ENCODE peak calls at places on chromosomes 4 and X, in seven cellular contexts. A, E, K, D, B, L and N are unnamed samples.

GRCh38 chrX:109199726-109200125 is 282.2 kb downstream of the GUCY2F start:
- DNase-seq in A (no peak), E (no peak), K (no peak), D (peak; percentile 36), B (no peak), L (peak; percentile 47), N (peak; percentile 17)

GRCh38 chr4:121168865-121169281 is 4.8 kb upstream of the TNIP3 start:
- DNase-seq in A (no peak), E (no peak), K (no peak), D (no peak), B (no peak), L (no peak), N (no peak)

GRCh38 chr4:98516441-98517323 is 141.7 kb downstream of the TSPAN5 start:
- DNase-seq in A (no peak), E (no peak), K (no peak), D (peak; percentile 37), B (no peak), L (no peak), N (peak; percentile 62)

GRCh38 chr4:81736324-81736723 is 264.6 kb upstream of the RASGEF1B start:
- DNase-seq in A (no peak), E (no peak), K (no peak), D (no peak), B (no peak), L (no peak), N (no peak)

GRCh38 chr4:85491527-85491926 is 16.6 kb downstream of the ARHGAP24 start:
- DNase-seq in A (no peak), E (no peak), K (no peak), D (no peak), B (no peak), L (no peak), N (no peak)

GRCh38 chr4:648579-649292 is 23.4 kb downstream of the PDE6B start:
- DNase-seq in A (no peak), E (no peak), K (no peak), D (no peak), B (peak; percentile 33), L (no peak), N (no peak)

GRCh38 chr4:47704693-47705325 is 133.1 kb downstream of the CORIN start:
- DNase-seq in A (peak; percentile 3), E (no peak), K (no peak), D (peak; percentile 38), B (peak; percentile 42), L (peak; percentile 35), N (peak; percentile 36)

GRCh38 chrX:101229155-101229554 is 9.6 kb downstream of the DRP2 start:
- DNase-seq in A (no peak), E (no peak), K (no peak), D (peak; percentile 54), B (no peak), L (peak; percentile 79), N (peak; percentile 81)

GRCh38 chr4:18185491-18185890 is 163.9 kb upstream of the LCORL start:
- DNase-seq in A (no peak), E (no peak), K (no peak), D (no peak), B (no peak), L (no peak), N (no peak)

GRCh38 chr4:26452565-26453531 is 37.4 kb downstream of the CCKAR start:
- DNase-seq in A (no peak), E (no peak), K (no peak), D (no peak), B (no peak), L (no peak), N (no peak)

GRCh38 chrX:100975212-100975611 is 5.7 kb downstream of the ARL13A start:
- DNase-seq in A (no peak), E (no peak), K (no peak), D (peak; percentile 56), B (no peak), L (no peak), N (peak; percentile 65)

GRCh38 chr4:80187677-80188076 is 9.6 kb upstream of the PRDM8 start:
- DNase-seq in A (no peak), E (no peak), K (no peak), D (no peak), B (no peak), L (no peak), N (no peak)

GRCh38 chr4:156638925-156639605 is 332.5 kb downstream of the PDGFC start:
- DNase-seq in A (no peak), E (no peak), K (no peak), D (peak; percentile 77), B (no peak), L (peak; percentile 82), N (peak; percentile 77)

GRCh38 chr4:10578027-10578426 is 106.5 kb downstream of the CLNK start:
- DNase-seq in A (no peak), E (no peak), K (no peak), D (no peak), B (no peak), L (no peak), N (no peak)

GRCh38 chr4:74228691-74229640 is 71.0 kb downstream of the MTHFD2L start:
- DNase-seq in A (peak; percentile 72), E (peak; percentile 27), K (peak; percentile 25), D (peak; percentile 89), B (peak; percentile 74), L (peak; percentile 78), N (peak; percentile 81)

GRCh38 chr4:2934077-2934812 is 29.0 kb downstream of the NOP14 start:
- DNase-seq in A (peak; percentile 39), E (peak; percentile 59), K (peak; percentile 64), D (peak; percentile 57), B (no peak), L (peak; percentile 25), N (peak; percentile 69)

GRCh38 chrX:119693996-119694451 is 1.1 kb upstream of the SEPTIN6 start:
- DNase-seq in A (no peak), E (no peak), K (no peak), D (no peak), B (no peak), L (no peak), N (no peak)

GRCh38 chrX:101550825-101551767 is 749 bp downstream of the ARMCX1 start:
- DNase-seq in A (no peak), E (no peak), K (peak; percentile 30), D (peak; percentile 42), B (peak; percentile 32), L (peak; percentile 41), N (peak; percentile 41)

GRCh38 chrX:7170903-7171302 is 22.9 kb upstream of the PUDP start:
- DNase-seq in A (peak; percentile 46), E (peak; percentile 1), K (no peak), D (peak; percentile 27), B (no peak), L (no peak), N (peak; percentile 37)

GRCh38 chrX:80335062-80335830 is 85.0 kb upstream of the TENT5D start:
- DNase-seq in A (no peak), E (no peak), K (peak; percentile 38), D (peak; percentile 2), B (peak; percentile 3), L (no peak), N (no peak)

GRCh38 chrX:98398542-98398941 is 1514.8 kb downstream of the RPA4 start:
- DNase-seq in A (no peak), E (no peak), K (no peak), D (no peak), B (no peak), L (no peak), N (no peak)

GRCh38 chrX:134570509-134570846 is 87.8 kb downstream of the PLAC1 start:
- DNase-seq in A (no peak), E (no peak), K (no peak), D (no peak), B (no peak), L (no peak), N (no peak)

GRCh38 chr4:3775011-3775410 is 8.8 kb downstream of the ADRA2C start:
- DNase-seq in A (no peak), E (no peak), K (no peak), D (no peak), B (no peak), L (no peak), N (no peak)

GRCh38 chr4:79588679-79589078 is 180.7 kb upstream of the GK2 start:
- DNase-seq in A (no peak), E (no peak), K (no peak), D (no peak), B (no peak), L (no peak), N (peak; percentile 1)

GRCh38 chr4:85369703-85370380 is 105.1 kb upstream of the ARHGAP24 start:
- DNase-seq in A (no peak), E (no peak), K (no peak), D (no peak), B (no peak), L (no peak), N (no peak)

GRCh38 chr4:52823478-52824092 is 38.5 kb upstream of the RASL11B start:
- DNase-seq in A (peak; percentile 75), E (no peak), K (no peak), D (no peak), B (no peak), L (peak; percentile 63), N (peak; percentile 76)

GRCh38 chrX:131626681-131627296 is 82.9 kb downstream of the OR13H1 start:
- DNase-seq in A (no peak), E (no peak), K (no peak), D (peak; percentile 10), B (no peak), L (peak; percentile 27), N (no peak)

GRCh38 chrX:10566726-10567097 is 53.7 kb downstream of the MID1 start:
- DNase-seq in A (no peak), E (no peak), K (no peak), D (no peak), B (no peak), L (no peak), N (no peak)

GRCh38 chr4:64584125-64584524 is 174.9 kb upstream of the TECRL start:
- DNase-seq in A (no peak), E (no peak), K (no peak), D (peak; percentile 8), B (no peak), L (no peak), N (no peak)

GRCh38 chr4:1939664-1940509 is 68.7 kb downstream of the NSD2 start:
- DNase-seq in A (no peak), E (no peak), K (no peak), D (peak; percentile 86), B (no peak), L (peak; percentile 95), N (peak; percentile 95)

GRCh38 chrX:20906571-20906970 is 467.6 kb upstream of the CNKSR2 start:
- DNase-seq in A (no peak), E (no peak), K (no peak), D (no peak), B (no peak), L (no peak), N (no peak)

GRCh38 chrX:40504801-40505605 is 75.8 kb upstream of the ATP6AP2 start:
- DNase-seq in A (no peak), E (no peak), K (no peak), D (peak; percentile 50), B (no peak), L (peak; percentile 94), N (peak; percentile 92)

GRCh38 chr4:153758136-153758535 is 1.7 kb downstream of the RNF175 start:
- DNase-seq in A (no peak), E (no peak), K (no peak), D (no peak), B (no peak), L (no peak), N (no peak)

GRCh38 chrX:3204606-3205005 is 141.8 kb downstream of the MXRA5 start:
- DNase-seq in A (no peak), E (no peak), K (no peak), D (no peak), B (no peak), L (no peak), N (peak; percentile 23)

GRCh38 chrX:15143050-15143824 is 126.6 kb downstream of the ASB9 start:
- DNase-seq in A (peak; percentile 42), E (peak; percentile 17), K (peak; percentile 13), D (peak; percentile 46), B (peak; percentile 14), L (peak; percentile 39), N (peak; percentile 37)

GRCh38 chrX:54721424-54721823 is 76.6 kb downstream of the ITIH6 start:
- DNase-seq in A (no peak), E (no peak), K (no peak), D (no peak), B (no peak), L (no peak), N (no peak)

GRCh38 chr4:142406917-142407501 is 439.1 kb downstream of the INPP4B start:
- DNase-seq in A (peak; percentile 82), E (no peak), K (no peak), D (no peak), B (no peak), L (no peak), N (no peak)

GRCh38 chr4:7110546-7110945 is 42.7 kb upstream of the GRPEL1 start:
- DNase-seq in A (no peak), E (no peak), K (no peak), D (no peak), B (no peak), L (no peak), N (no peak)